ENCODE peak calls at places on chromosomes 5 and 9, in nine cellular contexts. P, C, E, L, K, I, Z, F and D are unnamed samples.

GRCh38 chr5:79619849-79620248 is 7.6 kb downstream of the TENT2 start:
- DNase-seq in P (no peak), C (no peak), E (no peak), L (no peak), K (no peak), I (no peak), Z (no peak), F (no peak), D (no peak)

GRCh38 chr5:67414712-67415111 is 218.1 kb upstream of the CD180 start:
- DNase-seq in P (peak), C (no peak), E (no peak), L (no peak), K (no peak), I (no peak), Z (peak), F (no peak), D (no peak)

GRCh38 chr5:52491071-52491828 is 296.5 kb upstream of the ITGA1 start:
- DNase-seq in P (no peak), C (no peak), E (no peak), L (no peak), K (no peak), I (no peak), Z (no peak), F (no peak), D (no peak)

GRCh38 chr9:5493597-5494511 is 16.5 kb upstream of the PDCD1LG2 start:
- DNase-seq in P (peak), C (no peak), E (no peak), L (no peak), K (peak), I (peak), Z (peak), F (peak), D (peak)

GRCh38 chr9:81619353-81620008 is 69.9 kb downstream of the TLE1 start:
- DNase-seq in P (peak), C (no peak), E (no peak), L (no peak), K (no peak), I (no peak), Z (peak), F (no peak), D (no peak)

GRCh38 chr9:79896390-79896789 is 324.6 kb downstream of the TLE4 start:
- DNase-seq in P (peak), C (no peak), E (peak), L (no peak), K (no peak), I (no peak), Z (no peak), F (no peak), D (no peak)

GRCh38 chr5:168291281-168291960 is at the start of gene WWC1:
- DNase-seq in P (no peak), C (peak), E (peak), L (peak), K (no peak), I (peak), Z (peak), F (peak), D (peak)

GRCh38 chr9:130023147-130023787 is 19.7 kb downstream of the FNBP1 start:
- DNase-seq in P (no peak), C (no peak), E (no peak), L (no peak), K (no peak), I (no peak), Z (no peak), F (no peak), D (no peak)

GRCh38 chr9:86036555-86036954 is 62.8 kb downstream of the GOLM1 start:
- DNase-seq in P (no peak), C (no peak), E (no peak), L (no peak), K (no peak), I (no peak), Z (no peak), F (no peak), D (no peak)

GRCh38 chr9:134840511-134840910 is 40.1 kb upstream of the FCN2 start:
- DNase-seq in P (no peak), C (no peak), E (no peak), L (no peak), K (no peak), I (no peak), Z (no peak), F (no peak), D (no peak)

GRCh38 chr5:181167814-181168488 is 20.6 kb downstream of the OR2V2 start:
- DNase-seq in P (no peak), C (no peak), E (no peak), L (no peak), K (no peak), I (peak), Z (no peak), F (peak), D (no peak)

GRCh38 chr5:160787247-160787646 is 64.8 kb downstream of the ATP10B start:
- DNase-seq in P (no peak), C (no peak), E (peak), L (no peak), K (no peak), I (peak), Z (no peak), F (peak), D (no peak)

GRCh38 chr9:80437825-80438224 is 866.1 kb downstream of the TLE4 start:
- DNase-seq in P (no peak), C (no peak), E (no peak), L (no peak), K (no peak), I (no peak), Z (no peak), F (no peak), D (no peak)

GRCh38 chr9:129182625-129183494 is 4.8 kb upstream of the IER5L start:
- DNase-seq in P (no peak), C (no peak), E (no peak), L (no peak), K (no peak), I (peak), Z (peak), F (no peak), D (no peak)

GRCh38 chr9:79989079-79989478 is 417.3 kb downstream of the TLE4 start:
- DNase-seq in P (no peak), C (no peak), E (no peak), L (no peak), K (no peak), I (no peak), Z (no peak), F (no peak), D (no peak)

GRCh38 chr5:175653763-175654162 is 4.1 kb upstream of the HRH2 start:
- DNase-seq in P (no peak), C (no peak), E (no peak), L (no peak), K (no peak), I (no peak), Z (no peak), F (peak), D (no peak)

GRCh38 chr5:2125163-2125900 is 242.6 kb upstream of the IRX4 start:
- DNase-seq in P (no peak), C (no peak), E (no peak), L (no peak), K (no peak), I (no peak), Z (no peak), F (no peak), D (no peak)

GRCh38 chr5:158223054-158223453 is 364.1 kb upstream of the CLINT1 start:
- DNase-seq in P (no peak), C (no peak), E (no peak), L (no peak), K (no peak), I (no peak), Z (no peak), F (no peak), D (no peak)

GRCh38 chr5:109388407-109388806 is 21.4 kb downstream of the PJA2 start:
- DNase-seq in P (peak), C (no peak), E (peak), L (no peak), K (no peak), I (no peak), Z (peak), F (no peak), D (no peak)

GRCh38 chr9:35919212-35920003 is 10.1 kb downstream of the SPAAR start:
- DNase-seq in P (no peak), C (no peak), E (no peak), L (no peak), K (no peak), I (no peak), Z (no peak), F (no peak), D (no peak)

DNA sequence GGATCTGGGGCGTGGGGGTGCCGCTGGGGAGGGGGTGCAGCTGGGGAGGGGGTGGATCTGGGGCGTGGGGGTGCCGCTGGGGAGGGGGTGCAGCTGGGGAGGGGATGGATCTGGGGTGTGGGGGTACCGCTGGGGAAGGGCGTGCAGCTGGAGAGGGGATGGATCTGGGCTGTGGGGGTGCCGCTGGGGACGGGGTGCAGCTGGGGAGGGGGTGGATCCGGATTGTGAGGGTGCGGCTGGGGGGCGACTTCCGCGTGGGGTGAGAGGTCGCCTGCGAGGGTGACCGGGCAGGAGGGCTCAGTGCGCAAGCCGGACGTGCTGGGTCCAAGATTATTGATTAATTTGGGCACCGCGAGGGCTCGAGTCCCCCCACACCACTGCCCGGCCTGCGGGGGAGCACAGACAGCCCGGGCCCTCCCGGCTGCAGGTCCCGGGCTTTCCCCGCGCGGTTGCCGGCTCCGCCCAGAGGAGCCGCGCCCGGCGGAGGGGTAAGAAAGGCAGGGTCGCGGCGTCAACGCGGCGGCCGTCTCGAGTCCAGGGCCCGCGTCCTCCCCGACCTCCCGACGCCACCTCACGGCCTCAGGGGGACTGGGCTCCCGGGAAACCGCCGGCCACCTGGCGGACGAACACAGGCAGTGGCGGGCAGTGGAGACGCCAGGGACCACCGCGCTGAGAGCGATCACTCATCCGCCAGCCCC is 572 bp upstream of the MRPL41 start:
- DNase-seq in P (no peak), C (no peak), E (no peak), L (no peak), K (no peak), I (no peak), Z (no peak), F (no peak), D (no peak)
- TF ChIP-seq CTCF in P (peak), C (no peak), E (peak), L (peak), K (peak), I (no peak), Z (peak), F (peak), D (peak)

GRCh38 chr5:64506567-64507321 is 929 bp downstream of the RGS7BP start:
- DNase-seq in P (no peak), C (no peak), E (no peak), L (peak), K (no peak), I (no peak), Z (no peak), F (no peak), D (no peak)
- TF ChIP-seq CTCF in P (no peak), C (no peak), E (no peak), L (no peak), K (no peak), I (no peak), Z (no peak), F (no peak), D (no peak)

DNA sequence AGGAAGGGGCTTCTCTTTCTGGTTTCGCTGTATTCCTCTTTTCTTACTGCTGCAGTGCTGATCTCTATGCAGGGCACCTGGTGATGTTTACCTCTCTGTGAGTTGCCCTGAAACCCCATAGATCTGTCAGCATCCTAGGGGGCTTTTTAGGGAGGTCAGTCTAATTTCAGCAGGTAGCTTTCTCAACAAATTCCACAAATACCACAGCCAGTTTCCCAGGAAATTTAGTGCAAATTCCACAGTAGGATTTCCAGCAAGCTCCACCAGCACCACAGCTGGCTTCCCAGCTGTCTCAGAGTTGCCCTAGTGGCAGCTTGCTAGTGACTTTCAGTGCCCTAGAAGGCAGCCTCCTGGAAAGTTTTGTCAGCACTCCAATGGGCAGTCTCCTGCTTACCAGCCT is 379.1 kb upstream of the SMC2 start:
- DNase-seq in P (no peak), C (no peak), E (no peak), L (no peak), K (no peak), I (no peak), Z (no peak), F (no peak), D (no peak)
- TF ChIP-seq CTCF in P (no peak), C (no peak), E (no peak), L (no peak), K (no peak), I (no peak), Z (no peak), F (no peak), D (no peak)

GRCh38 chr9:97992219-97992618 is 9.1 kb downstream of the ANP32B start:
- DNase-seq in P (no peak), C (no peak), E (no peak), L (no peak), K (no peak), I (no peak), Z (no peak), F (no peak), D (no peak)
- TF ChIP-seq CTCF in P (no peak), C (no peak), E (no peak), L (no peak), K (no peak), I (no peak), Z (no peak), F (no peak), D (no peak)

GRCh38 chr5:112892776-112893175 is 29.3 kb downstream of the REEP5 start:
- DNase-seq in P (no peak), C (no peak), E (no peak), L (no peak), K (no peak), I (no peak), Z (no peak), F (no peak), D (no peak)

GRCh38 chr5:112895682-112896081 is 26.3 kb downstream of the REEP5 start:
- DNase-seq in P (no peak), C (no peak), E (no peak), L (no peak), K (no peak), I (no peak), Z (no peak), F (no peak), D (no peak)
- TF ChIP-seq CTCF in P (no peak), C (no peak), E (no peak), L (no peak), K (no peak), I (no peak), Z (no peak), F (no peak), D (no peak)

GRCh38 chr9:2338770-2339169 is 282.8 kb upstream of the VLDLR start:
- DNase-seq in P (no peak), C (no peak), E (no peak), L (no peak), K (no peak), I (no peak), Z (no peak), F (no peak), D (no peak)

GRCh38 chr9:2337131-2337530 is 284.5 kb upstream of the VLDLR start:
- DNase-seq in P (no peak), C (no peak), E (no peak), L (no peak), K (no peak), I (no peak), Z (no peak), F (no peak), D (no peak)

GRCh38 chr9:2335260-2335659 is 286.3 kb upstream of the VLDLR start:
- DNase-seq in P (no peak), C (no peak), E (no peak), L (no peak), K (no peak), I (no peak), Z (no peak), F (no peak), D (no peak)

GRCh38 chr9:2337602-2338001 is 284.0 kb upstream of the VLDLR start:
- DNase-seq in P (no peak), C (no peak), E (no peak), L (no peak), K (peak), I (no peak), Z (peak), F (no peak), D (no peak)

GRCh38 chr9:2336055-2336454 is 285.5 kb upstream of the VLDLR start:
- DNase-seq in P (peak), C (no peak), E (no peak), L (no peak), K (no peak), I (no peak), Z (peak), F (peak), D (no peak)
- TF ChIP-seq CTCF in P (no peak), C (no peak), E (no peak), L (peak), K (peak), I (no peak), Z (peak), F (no peak), D (no peak)

GRCh38 chr5:94180761-94181160 is 437.6 kb downstream of the KIAA0825 start:
- DNase-seq in P (peak), C (no peak), E (no peak), L (no peak), K (no peak), I (no peak), Z (no peak), F (no peak), D (no peak)

GRCh38 chr5:94184870-94185269 is 433.5 kb downstream of the KIAA0825 start:
- DNase-seq in P (no peak), C (no peak), E (no peak), L (no peak), K (no peak), I (no peak), Z (no peak), F (no peak), D (no peak)

GRCh38 chr5:94181940-94182339 is 436.5 kb downstream of the KIAA0825 start:
- DNase-seq in P (no peak), C (no peak), E (no peak), L (no peak), K (no peak), I (no peak), Z (peak), F (no peak), D (no peak)
- TF ChIP-seq CTCF in P (no peak), C (no peak), E (no peak), L (no peak), K (no peak), I (no peak), Z (peak), F (no peak), D (peak)